ENCODE peak calls at places on chromosomes 3 and 15, in nine cellular contexts. G is GM13977, J is cardiac muscle cell, W is AG04450, H is tibial artery, C is GM12865, P is WERI-Rb-1, X is hepatocyte, U is RWPE1. V is an unnamed sample.

GRCh38 chr15:63037996-63038720 is 4.4 kb upstream of the TPM1 start:
- DNase-seq in G (no peak), J (no peak), W (no peak), H (no peak), C (no peak), P (no peak), X (no peak), U (peak), V (no peak)

GRCh38 chr3:30203301-30203700 is 403.1 kb upstream of the TGFBR2 start:
- DNase-seq in G (no peak), J (no peak), W (peak), H (no peak), C (no peak), P (no peak), X (no peak), U (no peak), V (no peak)

GRCh38 chr3:33131328-33132018 is 17.7 kb downstream of the CRTAP start:
- DNase-seq in G (peak), J (peak), W (peak), H (no peak), C (peak), P (peak), X (peak), U (peak), V (no peak)

GRCh38 chr3:45026038-45026437 is at the start of gene CLEC3B:
- DNase-seq in G (no peak), J (peak), W (no peak), H (peak), C (no peak), P (no peak), X (no peak), U (no peak), V (no peak)

GRCh38 chr3:31377045-31377642 is 155.6 kb upstream of the STT3B start:
- DNase-seq in G (no peak), J (peak), W (peak), H (no peak), C (peak), P (no peak), X (peak), U (peak), V (no peak)

GRCh38 chr3:99084825-99085224 is 183.3 kb upstream of the DCBLD2 start:
- DNase-seq in G (no peak), J (peak), W (no peak), H (no peak), C (no peak), P (no peak), X (no peak), U (no peak), V (no peak)

GRCh38 chr3:99637381-99638111 is 848 bp upstream of the COL8A1 start:
- DNase-seq in G (no peak), J (peak), W (peak), H (peak), C (no peak), P (peak), X (no peak), U (peak), V (no peak)

GRCh38 chr15:23629234-23629805 is 18.3 kb downstream of the MAGEL2 start:
- DNase-seq in G (no peak), J (no peak), W (no peak), H (no peak), C (no peak), P (no peak), X (peak), U (no peak), V (no peak)

GRCh38 chr15:78768096-78768495 is 43.2 kb downstream of the ADAMTS7 start:
- DNase-seq in G (no peak), J (no peak), W (no peak), H (no peak), C (no peak), P (no peak), X (no peak), U (no peak), V (no peak)

GRCh38 chr3:191768421-191768820 is 307.5 kb downstream of the PYDC2 start:
- DNase-seq in G (no peak), J (no peak), W (no peak), H (no peak), C (peak), P (no peak), X (no peak), U (no peak), V (no peak)
- TF ChIP-seq CTCF in G (peak), J (no peak), W (no peak), H (no peak), C (peak), P (no peak), X (no peak), U (no peak), V (no peak)

GRCh38 chr3:56762718-56763117 is 39.0 kb downstream of the ARHGEF3 start:
- DNase-seq in G (no peak), J (peak), W (no peak), H (no peak), C (no peak), P (no peak), X (no peak), U (no peak), V (no peak)
- TF ChIP-seq CTCF in G (no peak), J (no peak), W (no peak), H (no peak), C (no peak), P (no peak), X (no peak), U (no peak), V (no peak)

GRCh38 chr3:11665331-11665730 is 21.6 kb upstream of the VGLL4 start:
- DNase-seq in G (no peak), J (no peak), W (no peak), H (no peak), C (no peak), P (no peak), X (no peak), U (no peak), V (no peak)

GRCh38 chr3:11660242-11660641 is 16.5 kb upstream of the VGLL4 start:
- DNase-seq in G (no peak), J (no peak), W (no peak), H (no peak), C (no peak), P (no peak), X (no peak), U (no peak), V (no peak)

GRCh38 chr3:11661052-11661656 is 17.4 kb upstream of the VGLL4 start:
- DNase-seq in G (no peak), J (no peak), W (no peak), H (no peak), C (no peak), P (no peak), X (no peak), U (peak), V (no peak)

GRCh38 chr3:11661827-11662226 is 18.1 kb upstream of the VGLL4 start:
- DNase-seq in G (no peak), J (peak), W (no peak), H (no peak), C (no peak), P (no peak), X (no peak), U (peak), V (no peak)

DNA sequence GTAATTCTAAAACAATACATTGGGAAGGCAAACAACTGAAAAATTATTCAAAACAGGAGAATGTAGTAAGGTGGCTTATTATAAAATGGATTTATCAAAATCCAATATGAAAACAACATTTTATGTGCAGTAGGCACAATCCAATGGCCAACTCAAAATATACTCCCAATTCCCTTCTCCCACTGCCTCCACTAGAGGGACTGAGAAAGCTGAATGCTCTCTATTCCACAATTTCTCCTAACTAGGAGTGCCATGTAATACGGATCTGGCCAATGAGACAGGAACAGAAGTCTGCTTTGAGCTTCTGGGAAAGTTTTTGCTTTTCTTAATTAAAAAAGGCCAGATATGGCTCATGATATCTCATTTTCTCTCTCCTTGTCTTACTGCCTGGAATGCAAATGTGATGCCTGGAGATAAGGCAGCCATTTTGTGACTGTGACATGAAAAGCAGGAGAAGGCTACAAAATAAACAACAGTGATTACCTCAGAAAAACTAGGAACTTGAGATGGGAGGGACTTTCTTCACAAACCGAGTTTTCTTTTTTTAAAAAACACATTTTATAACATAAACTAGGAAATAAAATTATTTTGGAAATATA is 18.8 kb upstream of the VGLL4 start:
- DNase-seq in G (no peak), J (peak), W (no peak), H (no peak), C (no peak), P (no peak), X (no peak), U (no peak), V (no peak)
- TF ChIP-seq CTCF in G (peak), J (peak), W (peak), H (peak), C (no peak), P (peak), X (no peak), U (peak), V (peak)

DNA sequence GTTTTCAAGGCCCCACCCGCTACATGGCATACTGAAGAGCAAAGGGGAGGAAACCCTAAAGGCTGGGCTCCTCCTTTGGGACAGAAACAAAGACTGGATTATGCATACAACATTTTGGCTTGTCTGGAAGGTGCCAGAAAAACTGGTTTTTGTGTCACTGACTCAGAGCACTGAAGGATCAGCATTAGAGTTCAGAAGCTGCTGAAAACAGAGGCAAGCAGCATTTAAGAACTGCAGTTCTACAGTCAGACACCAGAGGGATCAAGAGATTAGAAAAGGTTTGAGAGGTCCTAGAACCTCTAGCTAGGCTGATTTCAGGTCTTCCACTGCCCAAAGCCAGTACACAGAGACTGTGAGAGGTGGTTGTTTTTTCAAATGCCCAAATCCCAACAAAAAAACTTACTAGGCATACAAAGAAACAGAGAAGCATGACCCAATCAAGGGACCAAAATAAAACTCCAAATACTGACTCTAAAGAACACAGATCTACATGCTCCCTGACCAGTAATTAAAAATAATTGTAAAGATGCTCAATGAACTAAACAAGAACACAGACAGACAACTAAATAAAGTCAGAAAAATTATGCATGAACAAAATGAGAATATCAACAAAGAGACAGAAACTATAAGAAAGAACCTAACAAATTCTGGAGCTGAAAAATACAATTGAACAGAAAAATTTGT is 91.2 kb downstream of the SENP2 start:
- DNase-seq in G (peak), J (peak), W (peak), H (no peak), C (peak), P (peak), X (peak), U (peak), V (no peak)
- TF ChIP-seq CTCF in G (peak), J (peak), W (peak), H (peak), C (peak), P (peak), X (peak), U (peak), V (peak)

DNA sequence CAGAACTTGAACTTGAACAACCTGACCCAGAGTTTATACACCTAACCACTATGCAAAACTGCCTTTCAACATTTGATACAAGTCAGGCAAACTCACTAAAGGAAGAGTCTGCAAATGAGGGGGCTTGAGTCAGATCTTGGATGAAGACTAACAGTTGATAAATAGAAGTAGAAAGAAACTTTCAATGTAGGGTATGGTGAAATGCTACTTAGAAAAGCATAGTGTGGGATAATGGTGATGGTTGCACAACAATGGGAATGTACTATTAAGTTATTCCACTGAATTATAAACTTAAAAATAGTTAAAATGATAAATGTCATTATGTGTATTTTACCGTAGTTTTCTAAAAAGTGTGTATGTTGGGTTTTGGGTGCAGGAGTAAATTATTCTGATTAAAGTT is 19.7 kb upstream of the ZNF280D start:
- DNase-seq in G (no peak), J (no peak), W (no peak), H (no peak), C (no peak), P (no peak), X (no peak), U (no peak), V (no peak)
- TF ChIP-seq CTCF in G (no peak), J (no peak), W (no peak), H (no peak), C (no peak), P (no peak), X (no peak), U (no peak), V (no peak)

DNA sequence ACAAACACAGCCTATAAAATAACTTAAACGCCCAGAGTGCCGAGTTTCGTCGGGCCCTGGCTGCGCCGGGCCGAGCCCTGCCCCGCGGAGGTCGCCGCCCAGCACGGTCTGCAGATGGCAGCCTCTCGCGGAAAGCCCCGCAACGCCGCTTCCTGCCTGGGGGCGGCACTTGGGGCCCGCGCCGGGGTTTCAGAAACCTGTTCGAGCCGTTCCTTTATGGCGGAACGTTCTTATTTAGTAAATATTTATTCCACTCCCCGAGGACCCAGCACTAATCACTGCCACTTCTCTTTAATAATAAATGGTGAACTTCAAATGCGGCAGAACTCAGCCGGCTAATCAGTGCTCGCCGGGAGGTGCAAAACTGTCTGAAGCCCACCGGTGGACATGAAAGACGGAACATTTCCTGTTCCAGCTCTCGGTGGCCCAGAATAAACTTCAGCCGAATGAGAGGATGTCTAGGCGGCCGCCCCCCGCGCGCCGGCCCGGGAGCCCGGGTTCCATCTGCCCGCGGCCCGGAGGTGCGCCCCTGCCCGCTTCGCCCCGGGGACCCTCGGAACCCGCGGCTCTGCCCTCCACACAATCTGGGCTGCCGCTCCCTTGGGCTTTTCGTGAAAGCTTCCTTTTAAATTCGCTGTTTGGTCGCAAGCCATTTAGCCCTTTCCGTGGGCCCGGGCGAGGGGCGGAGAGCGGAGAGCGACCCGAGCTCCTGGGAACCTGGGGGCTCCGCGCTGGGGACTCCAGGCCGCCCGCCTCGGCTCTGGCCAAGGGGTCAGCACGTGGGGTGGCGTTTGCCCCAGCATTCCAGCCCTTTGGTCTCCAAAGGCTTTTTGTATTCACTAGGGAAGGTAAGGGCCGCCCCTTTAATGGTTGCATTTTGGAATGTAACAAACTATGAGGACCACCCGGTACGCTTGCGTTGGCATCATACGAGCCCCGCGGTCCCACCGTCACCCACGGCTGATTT is 110.8 kb upstream of the ATP11B start:
- DNase-seq in G (peak), J (peak), W (no peak), H (no peak), C (peak), P (peak), X (peak), U (peak), V (peak)
- TF ChIP-seq CTCF in G (peak), J (peak), W (peak), H (no peak), C (peak), P (peak), X (peak), U (peak), V (peak)

GRCh38 chr3:25566358-25566920 is 98.3 kb downstream of the TOP2B start:
- DNase-seq in G (no peak), J (no peak), W (no peak), H (no peak), C (no peak), P (peak), X (no peak), U (no peak), V (no peak)
- TF ChIP-seq CTCF in G (no peak), J (no peak), W (no peak), H (no peak), C (no peak), P (peak), X (no peak), U (no peak), V (peak)

GRCh38 chr15:74955796-74956647 is 550 bp downstream of the RPP25 start:
- DNase-seq in G (peak), J (peak), W (no peak), H (peak), C (peak), P (no peak), X (peak), U (peak), V (peak)
- TF ChIP-seq CTCF in G (peak), J (peak), W (peak), H (peak), C (peak), P (no peak), X (peak), U (peak), V (peak)

GRCh38 chr15:45664451-45664850 is 29.6 kb downstream of the SQOR start:
- DNase-seq in G (no peak), J (no peak), W (peak), H (no peak), C (no peak), P (no peak), X (no peak), U (no peak), V (no peak)

GRCh38 chr15:45665261-45665660 is 30.4 kb downstream of the SQOR start:
- DNase-seq in G (no peak), J (no peak), W (no peak), H (no peak), C (no peak), P (no peak), X (no peak), U (no peak), V (no peak)

GRCh38 chr15:45660231-45660979 is 25.6 kb downstream of the SQOR start:
- DNase-seq in G (peak), J (no peak), W (no peak), H (no peak), C (no peak), P (no peak), X (no peak), U (no peak), V (no peak)

GRCh38 chr15:45666119-45666875 is 31.5 kb downstream of the SQOR start:
- DNase-seq in G (no peak), J (no peak), W (no peak), H (no peak), C (no peak), P (no peak), X (no peak), U (no peak), V (no peak)

DNA sequence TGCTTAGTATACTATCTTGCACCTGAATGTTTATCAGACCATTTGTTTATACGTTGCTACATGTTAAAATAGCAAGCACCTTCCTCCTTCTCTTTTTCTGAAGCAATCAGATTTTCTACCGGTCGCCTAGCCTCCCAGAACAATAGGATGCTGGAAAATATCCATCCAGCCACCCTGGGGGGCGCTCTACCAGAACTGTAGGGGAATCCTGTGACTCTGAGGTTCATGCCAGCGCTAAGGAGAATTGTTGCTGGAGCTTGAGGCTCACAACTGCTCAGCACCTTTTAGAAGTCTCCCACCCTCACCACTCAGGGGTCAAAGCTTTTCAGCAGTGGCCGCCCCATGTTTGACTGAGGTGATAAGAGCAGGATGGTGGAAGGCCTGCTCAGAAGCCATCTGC is 27.5 kb downstream of the SQOR start:
- DNase-seq in G (no peak), J (no peak), W (no peak), H (no peak), C (no peak), P (no peak), X (no peak), U (no peak), V (no peak)
- TF ChIP-seq CTCF in G (no peak), J (no peak), W (no peak), H (no peak), C (no peak), P (no peak), X (no peak), U (no peak), V (no peak)

V was measured in osteocyte.